ENCODE peak calls at places on chromosomes 5 and 9, in nine cellular contexts. Z is heart right ventricle, C is brain microvascular endothelial cell, I is AG09309, T is fibroblast of lung, P is progenitor cell of endocrine pancreas, U is coronary artery, F is left lung, Q is heart left ventricle. M is an unnamed sample.

GRCh38 chr9:37107701-37108100 is 12.7 kb upstream of the ZCCHC7 start:
- DNase-seq in Z (no peak), C (no peak), I (no peak), T (no peak), P (no peak), U (no peak), F (no peak), Q (no peak), M (no peak)

GRCh38 chr5:14913141-14913540 is 41.6 kb upstream of the ANKH start:
- DNase-seq in Z (no peak), C (no peak), I (peak), T (peak), P (no peak), U (no peak), F (no peak), Q (no peak), M (no peak)

GRCh38 chr5:98570661-98571181 is 202.7 kb upstream of the RGMB start:
- DNase-seq in Z (no peak), C (peak), I (no peak), T (peak), P (no peak), U (no peak), F (no peak), Q (no peak), M (no peak)

GRCh38 chr5:149455889-149456409 is 76.9 kb upstream of the IL17B start:
- DNase-seq in Z (peak), C (peak), I (no peak), T (peak), P (no peak), U (peak), F (no peak), Q (peak), M (no peak)

GRCh38 chr5:158848634-158849033 is 251.1 kb downstream of the EBF1 start:
- DNase-seq in Z (no peak), C (no peak), I (no peak), T (no peak), P (no peak), U (no peak), F (no peak), Q (no peak), M (no peak)

GRCh38 chr5:10695759-10696543 is 65.1 kb downstream of the DAP start:
- DNase-seq in Z (no peak), C (no peak), I (no peak), T (peak), P (no peak), U (no peak), F (no peak), Q (no peak), M (no peak)

GRCh38 chr9:95726756-95727155 is 148.7 kb upstream of the ERCC6L2 start:
- DNase-seq in Z (no peak), C (peak), I (peak), T (peak), P (no peak), U (no peak), F (no peak), Q (no peak), M (no peak)

GRCh38 chr5:8905021-8905420 is 640.9 kb downstream of the SEMA5A start:
- DNase-seq in Z (peak), C (peak), I (peak), T (peak), P (no peak), U (no peak), F (no peak), Q (no peak), M (no peak)

GRCh38 chr5:78638423-78638822 is 10.1 kb downstream of the LHFPL2 start:
- DNase-seq in Z (peak), C (peak), I (peak), T (peak), P (no peak), U (no peak), F (peak), Q (peak), M (no peak)

GRCh38 chr5:177496111-177497010 is 1.0 kb downstream of the PDLIM7 start:
- DNase-seq in Z (peak), C (peak), I (peak), T (peak), P (peak), U (peak), F (peak), Q (peak), M (no peak)

GRCh38 chr9:137797206-137798120 is 80.1 kb upstream of the CACNA1B start:
- DNase-seq in Z (no peak), C (no peak), I (no peak), T (no peak), P (no peak), U (no peak), F (no peak), Q (no peak), M (no peak)

GRCh38 chr5:122142480-122142879 is 13.1 kb downstream of the ZNF474 start:
- DNase-seq in Z (no peak), C (peak), I (no peak), T (peak), P (no peak), U (no peak), F (no peak), Q (no peak), M (no peak)

GRCh38 chr5:84384604-84385575 is at the start of gene EDIL3:
- DNase-seq in Z (peak), C (peak), I (no peak), T (peak), P (peak), U (peak), F (peak), Q (peak), M (no peak)

GRCh38 chr5:143449772-143450171 is 46.3 kb upstream of the NR3C1 start:
- DNase-seq in Z (no peak), C (no peak), I (no peak), T (peak), P (no peak), U (no peak), F (no peak), Q (no peak), M (no peak)

GRCh38 chr9:111427186-111427585 is 57.0 kb downstream of the ECPAS start:
- DNase-seq in Z (no peak), C (no peak), I (no peak), T (peak), P (no peak), U (no peak), F (no peak), Q (no peak), M (no peak)

GRCh38 chr5:150306775-150307174 is 4.1 kb upstream of the ARSI start:
- DNase-seq in Z (no peak), C (no peak), I (no peak), T (no peak), P (no peak), U (no peak), F (no peak), Q (no peak), M (no peak)

GRCh38 chr5:108472237-108472636 is 90.3 kb upstream of the FBXL17 start:
- DNase-seq in Z (no peak), C (peak), I (no peak), T (peak), P (no peak), U (no peak), F (no peak), Q (no peak), M (no peak)

GRCh38 chr5:113105693-113106280 is 129.2 kb downstream of the DCP2 start:
- DNase-seq in Z (no peak), C (no peak), I (no peak), T (no peak), P (no peak), U (no peak), F (no peak), Q (no peak), M (no peak)

GRCh38 chr9:129619787-129620668 is 873 bp downstream of the C9orf50 start:
- DNase-seq in Z (no peak), C (no peak), I (no peak), T (peak), P (peak), U (no peak), F (no peak), Q (no peak), M (no peak)

GRCh38 chr5:159104058-159104651 is 4.4 kb upstream of the EBF1 start:
- DNase-seq in Z (peak), C (peak), I (no peak), T (no peak), P (no peak), U (no peak), F (no peak), Q (no peak), M (no peak)

DNA sequence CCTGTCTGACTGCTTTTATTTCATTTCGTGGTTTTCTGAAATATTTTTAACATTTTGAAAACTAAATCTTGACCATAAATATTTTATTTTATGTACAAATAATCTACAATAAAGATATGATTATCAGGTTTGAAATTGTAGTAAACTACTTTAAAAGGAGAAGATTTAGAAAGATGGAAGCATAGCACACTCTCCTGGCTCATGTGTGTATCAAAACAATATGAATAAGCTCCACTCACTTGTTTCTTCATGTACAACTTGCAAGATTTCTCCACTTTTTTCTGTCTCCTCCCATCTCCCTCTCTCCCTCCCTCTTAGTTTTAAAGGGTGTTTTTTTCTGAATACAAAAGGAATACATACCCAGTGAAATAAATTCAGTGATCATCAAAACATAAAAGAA is 15.4 kb upstream of the VPS13A start:
- DNase-seq in Z (no peak), C (no peak), I (no peak), T (no peak), P (no peak), U (no peak), F (no peak), Q (no peak), M (no peak)
- TF ChIP-seq CTCF in Z (no peak), C (no peak), I (no peak), T (no peak), P (no peak), U (no peak), F (no peak), Q (no peak), M (no peak)

GRCh38 chr5:74915488-74915887 is 49.3 kb upstream of the FAM169A start:
- DNase-seq in Z (no peak), C (no peak), I (no peak), T (no peak), P (no peak), U (no peak), F (no peak), Q (no peak), M (no peak)

GRCh38 chr5:74919041-74919440 is 52.9 kb upstream of the FAM169A start:
- DNase-seq in Z (no peak), C (no peak), I (no peak), T (no peak), P (no peak), U (no peak), F (no peak), Q (no peak), M (no peak)

GRCh38 chr5:74918232-74918669 is 52.1 kb upstream of the FAM169A start:
- DNase-seq in Z (no peak), C (no peak), I (no peak), T (no peak), P (no peak), U (no peak), F (no peak), Q (no peak), M (no peak)

GRCh38 chr5:74916831-74917710 is 50.9 kb upstream of the FAM169A start:
- DNase-seq in Z (no peak), C (peak), I (no peak), T (peak), P (no peak), U (no peak), F (no peak), Q (no peak), M (no peak)

GRCh38 chr5:74919487-74919886 is 53.3 kb upstream of the FAM169A start:
- DNase-seq in Z (no peak), C (peak), I (no peak), T (peak), P (no peak), U (no peak), F (no peak), Q (no peak), M (no peak)
- TF ChIP-seq CTCF in Z (peak), C (peak), I (peak), T (peak), P (peak), U (no peak), F (peak), Q (peak), M (peak)

GRCh38 chr5:176152933-176153317 is 85.3 kb upstream of the SIMC1 start:
- DNase-seq in Z (no peak), C (no peak), I (no peak), T (no peak), P (no peak), U (no peak), F (no peak), Q (no peak), M (no peak)

GRCh38 chr5:176152191-176152932 is 85.9 kb upstream of the SIMC1 start:
- DNase-seq in Z (no peak), C (no peak), I (no peak), T (peak), P (no peak), U (no peak), F (no peak), Q (no peak), M (no peak)

GRCh38 chr5:176153741-176154140 is 84.5 kb upstream of the SIMC1 start:
- DNase-seq in Z (no peak), C (peak), I (no peak), T (peak), P (no peak), U (no peak), F (no peak), Q (no peak), M (no peak)

GRCh38 chr5:176154821-176155220 is 83.4 kb upstream of the SIMC1 start:
- DNase-seq in Z (no peak), C (no peak), I (no peak), T (no peak), P (no peak), U (no peak), F (no peak), Q (no peak), M (no peak)

GRCh38 chr5:176151286-176151685 is 86.9 kb upstream of the SIMC1 start:
- DNase-seq in Z (no peak), C (peak), I (no peak), T (peak), P (no peak), U (no peak), F (no peak), Q (no peak), M (no peak)
- TF ChIP-seq CTCF in Z (no peak), C (no peak), I (no peak), T (no peak), P (no peak), U (no peak), F (no peak), Q (no peak), M (no peak)

DNA sequence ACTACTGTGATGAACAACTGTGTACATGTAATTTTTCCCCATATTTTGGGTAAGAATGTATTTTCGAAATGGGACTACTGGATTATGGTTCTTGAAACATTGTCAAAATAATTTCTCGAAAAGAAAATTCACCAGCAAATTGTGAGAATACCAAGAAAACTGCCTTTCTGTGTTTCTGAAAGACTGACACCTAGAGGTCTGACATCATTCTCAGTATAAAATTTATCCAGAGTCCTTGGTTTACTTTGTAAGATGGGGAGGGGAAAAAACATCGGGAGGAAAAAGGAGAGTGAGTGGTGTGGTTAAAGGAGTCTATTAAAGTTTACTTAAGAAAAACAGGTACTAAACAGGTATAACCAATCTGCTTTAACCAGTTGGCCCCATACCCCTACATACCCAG is 149.2 kb downstream of the CEP120 start:
- DNase-seq in Z (no peak), C (no peak), I (no peak), T (no peak), P (no peak), U (no peak), F (no peak), Q (no peak), M (no peak)
- TF ChIP-seq CTCF in Z (peak), C (no peak), I (peak), T (no peak), P (peak), U (no peak), F (no peak), Q (no peak), M (no peak)

DNA sequence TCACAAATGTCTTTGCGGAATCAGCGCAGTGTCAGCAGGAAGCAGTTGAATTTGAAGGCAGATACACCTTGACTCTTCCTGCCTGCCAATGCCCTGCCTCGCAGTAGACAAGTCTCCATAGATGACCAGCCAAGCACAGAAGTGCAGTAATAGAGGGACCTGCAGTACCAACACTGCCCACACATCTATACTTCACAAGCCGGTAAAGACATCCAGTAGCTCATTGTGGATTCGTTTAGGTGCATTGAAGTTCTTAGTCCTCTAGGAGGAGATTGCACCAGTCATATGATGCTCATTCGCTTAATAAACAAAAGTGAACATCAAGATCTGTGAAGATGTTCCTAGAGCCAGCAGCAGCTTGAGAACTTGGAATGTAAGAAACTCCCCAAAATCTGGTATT is 7.1 kb upstream of the IFNA2 start:
- DNase-seq in Z (no peak), C (no peak), I (no peak), T (no peak), P (no peak), U (no peak), F (no peak), Q (no peak), M (no peak)
- TF ChIP-seq CTCF in Z (no peak), C (peak), I (peak), T (peak), P (peak), U (no peak), F (no peak), Q (no peak), M (no peak)

GRCh38 chr5:140042551-140043507 is at the start of gene NRG2:
- DNase-seq in Z (peak), C (peak), I (no peak), T (peak), P (peak), U (peak), F (peak), Q (peak), M (peak)
- TF ChIP-seq CTCF in Z (peak), C (peak), I (peak), T (peak), P (peak), U (peak), F (peak), Q (peak), M (peak)

GRCh38 chr5:64811050-64811640 is 42.4 kb downstream of the CWC27 start:
- DNase-seq in Z (peak), C (peak), I (peak), T (peak), P (no peak), U (no peak), F (no peak), Q (no peak), M (no peak)
- TF ChIP-seq CTCF in Z (peak), C (peak), I (peak), T (peak), P (peak), U (peak), F (peak), Q (peak), M (peak)

GRCh38 chr5:142317673-142318261 is 7.1 kb downstream of the SPRY4 start:
- DNase-seq in Z (no peak), C (no peak), I (no peak), T (no peak), P (no peak), U (no peak), F (no peak), Q (no peak), M (no peak)
- TF ChIP-seq CTCF in Z (peak), C (peak), I (peak), T (peak), P (peak), U (no peak), F (no peak), Q (no peak), M (no peak)

GRCh38 chr5:81513982-81514381 is 120.0 kb upstream of the ACOT12 start:
- DNase-seq in Z (no peak), C (no peak), I (no peak), T (no peak), P (no peak), U (no peak), F (no peak), Q (no peak), M (no peak)
- TF ChIP-seq CTCF in Z (peak), C (no peak), I (peak), T (no peak), P (no peak), U (no peak), F (no peak), Q (no peak), M (peak)

GRCh38 chr5:147558131-147558730 is 48.4 kb upstream of the DPYSL3 start:
- DNase-seq in Z (no peak), C (no peak), I (no peak), T (peak), P (no peak), U (no peak), F (no peak), Q (no peak), M (no peak)

GRCh38 chr5:147560982-147561381 is 51.1 kb upstream of the DPYSL3 start:
- DNase-seq in Z (no peak), C (no peak), I (no peak), T (peak), P (no peak), U (no peak), F (no peak), Q (no peak), M (no peak)

GRCh38 chr5:147558826-147559225 is 49.0 kb upstream of the DPYSL3 start:
- DNase-seq in Z (peak), C (peak), I (no peak), T (peak), P (no peak), U (no peak), F (peak), Q (peak), M (no peak)

GRCh38 chr5:147561435-147561834 is 51.6 kb upstream of the DPYSL3 start:
- DNase-seq in Z (no peak), C (no peak), I (no peak), T (no peak), P (no peak), U (no peak), F (no peak), Q (no peak), M (no peak)

GRCh38 chr5:147559725-147560124 is 49.9 kb upstream of the DPYSL3 start:
- DNase-seq in Z (no peak), C (no peak), I (no peak), T (peak), P (no peak), U (no peak), F (no peak), Q (no peak), M (no peak)
- TF ChIP-seq CTCF in Z (no peak), C (peak), I (peak), T (no peak), P (no peak), U (no peak), F (no peak), Q (no peak), M (no peak)